ENCODE peak calls at places on chromosomes 6 and 20, in seven cellular contexts. E is fibroblast of mammary gland, D is fibroblast of the aortic adventitia, T is OCI-LY7, N is H9, U is pancreas, Y is heart right ventricle. F is an unnamed sample.

GRCh38 chr6:5671604-5672559 is 334.8 kb downstream of the NRN1 start:
- DNase-seq in E (peak), D (no peak), T (peak), N (no peak), U (no peak), Y (no peak), F (no peak)

GRCh38 chr6:155498370-155498769 is 42.7 kb upstream of the NOX3 start:
- DNase-seq in E (peak), D (peak), T (peak), N (no peak), U (no peak), Y (no peak), F (no peak)

GRCh38 chr6:788058-788457 is 95.1 kb upstream of the EXOC2 start:
- DNase-seq in E (no peak), D (no peak), T (no peak), N (no peak), U (no peak), Y (no peak), F (no peak)

GRCh38 chr6:18362058-18362561 is 25.0 kb upstream of the RNF144B start:
- DNase-seq in E (peak), D (peak), T (peak), N (no peak), U (no peak), Y (no peak), F (no peak)

GRCh38 chr20:57329608-57330221 is at the start of gene SPO11:
- DNase-seq in E (no peak), D (no peak), T (peak), N (peak), U (no peak), Y (no peak), F (no peak)

GRCh38 chr6:87483929-87484328 is 11.2 kb downstream of the SLC35A1 start:
- DNase-seq in E (peak), D (no peak), T (peak), N (peak), U (no peak), Y (no peak), F (no peak)

GRCh38 chr20:7113577-7114466 is 346.3 kb downstream of the BMP2 start:
- DNase-seq in E (peak), D (peak), T (peak), N (peak), U (no peak), Y (peak), F (peak)

GRCh38 chr6:49423817-49424216 is 39.2 kb downstream of the MMUT start:
- DNase-seq in E (peak), D (peak), T (no peak), N (no peak), U (no peak), Y (no peak), F (no peak)

GRCh38 chr6:88586371-88587157 is 376.9 kb downstream of the RNGTT start:
- DNase-seq in E (peak), D (peak), T (no peak), N (no peak), U (no peak), Y (no peak), F (no peak)

GRCh38 chr6:3748208-3748701 is 3.3 kb downstream of the PXDC1 start:
- DNase-seq in E (peak), D (peak), T (peak), N (peak), U (peak), Y (peak), F (peak)

GRCh38 chr20:34627458-34627857 is 49.4 kb downstream of the PIGU start:
- DNase-seq in E (no peak), D (no peak), T (no peak), N (no peak), U (no peak), Y (no peak), F (no peak)

GRCh38 chr6:29552512-29553051 is 7.0 kb downstream of the UBD start:
- DNase-seq in E (peak), D (peak), T (peak), N (no peak), U (no peak), Y (peak), F (peak)

GRCh38 chr20:2259731-2260130 is 36.1 kb upstream of the TGM3 start:
- DNase-seq in E (no peak), D (no peak), T (no peak), N (no peak), U (no peak), Y (no peak), F (no peak)

GRCh38 chr20:12130781-12131180 is 213.1 kb downstream of the BTBD3 start:
- DNase-seq in E (no peak), D (peak), T (no peak), N (no peak), U (no peak), Y (no peak), F (no peak)

GRCh38 chr6:42402184-42402583 is 49.5 kb downstream of the TRERF1 start:
- DNase-seq in E (peak), D (peak), T (no peak), N (no peak), U (no peak), Y (no peak), F (no peak)

GRCh38 chr6:136682292-136682691 is 110.0 kb downstream of the MAP3K5 start:
- DNase-seq in E (no peak), D (no peak), T (no peak), N (no peak), U (no peak), Y (no peak), F (no peak)

GRCh38 chr6:41428402-41428994 is 93.1 kb downstream of the NCR2 start:
- DNase-seq in E (no peak), D (no peak), T (no peak), N (no peak), U (no peak), Y (peak), F (no peak)

GRCh38 chr20:52105045-52105572 is 86.5 kb downstream of the ZFP64 start:
- DNase-seq in E (peak), D (peak), T (no peak), N (peak), U (no peak), Y (no peak), F (peak)

GRCh38 chr6:156013155-156013554 is 557.5 kb upstream of the NOX3 start:
- DNase-seq in E (no peak), D (no peak), T (no peak), N (no peak), U (no peak), Y (no peak), F (peak)

GRCh38 chr20:35279040-35279439 is 1.1 kb upstream of the MMP24OS start:
- DNase-seq in E (no peak), D (no peak), T (no peak), N (no peak), U (no peak), Y (no peak), F (peak)

GRCh38 chr6:149935668-149936067 is 6.1 kb upstream of the ULBP2 start:
- DNase-seq in E (no peak), D (no peak), T (no peak), N (no peak), U (no peak), Y (no peak), F (no peak)

GRCh38 chr6:137989696-137990095 is 117.5 kb downstream of the PERP start:
- DNase-seq in E (no peak), D (peak), T (no peak), N (no peak), U (no peak), Y (no peak), F (no peak)

GRCh38 chr6:121651420-121651819 is 216.0 kb downstream of the GJA1 start:
- DNase-seq in E (peak), D (no peak), T (no peak), N (no peak), U (no peak), Y (peak), F (no peak)

GRCh38 chr6:41040911-41041536 is 1.2 kb upstream of the TSPO2 start:
- DNase-seq in E (no peak), D (no peak), T (no peak), N (no peak), U (no peak), Y (no peak), F (no peak)

GRCh38 chr20:358891-359555 is 12.1 kb downstream of the NRSN2 start:
- DNase-seq in E (no peak), D (peak), T (no peak), N (no peak), U (no peak), Y (no peak), F (peak)

GRCh38 chr20:51469578-51470520 is 72.7 kb downstream of the NFATC2 start:
- DNase-seq in E (no peak), D (no peak), T (peak), N (no peak), U (no peak), Y (no peak), F (peak)

GRCh38 chr6:73739097-73739496 is 43.1 kb downstream of the CD109 start:
- DNase-seq in E (peak), D (peak), T (peak), N (no peak), U (no peak), Y (no peak), F (no peak)

GRCh38 chr20:19757973-19758887 is at the start of gene RIN2:
- DNase-seq in E (peak), D (peak), T (no peak), N (peak), U (peak), Y (peak), F (peak)

GRCh38 chr6:42224222-42225042 is 6.8 kb upstream of the MRPS10 start:
- DNase-seq in E (peak), D (peak), T (no peak), N (no peak), U (no peak), Y (no peak), F (no peak)

GRCh38 chr20:43938932-43939761 is 24.5 kb downstream of the TOX2 start:
- DNase-seq in E (peak), D (peak), T (no peak), N (no peak), U (no peak), Y (peak), F (peak)

GRCh38 chr20:41992481-41992880 is 374.3 kb upstream of the CHD6 start:
- DNase-seq in E (no peak), D (no peak), T (no peak), N (no peak), U (no peak), Y (no peak), F (no peak)

GRCh38 chr6:156685823-156686428 is 91.3 kb upstream of the ARID1B start:
- DNase-seq in E (no peak), D (no peak), T (peak), N (no peak), U (no peak), Y (no peak), F (no peak)

GRCh38 chr6:26301638-26302037 is 63.4 kb upstream of the BTN3A2 start:
- DNase-seq in E (no peak), D (no peak), T (no peak), N (no peak), U (no peak), Y (no peak), F (no peak)

GRCh38 chr6:63883597-63883996 is 248.0 kb downstream of the PHF3 start:
- DNase-seq in E (no peak), D (no peak), T (no peak), N (no peak), U (no peak), Y (no peak), F (no peak)

GRCh38 chr20:58555078-58555765 is 40.0 kb upstream of the APCDD1L start:
- DNase-seq in E (peak), D (peak), T (no peak), N (peak), U (no peak), Y (no peak), F (no peak)

GRCh38 chr6:130382872-130383490 is 17.2 kb downstream of the TMEM200A start:
- DNase-seq in E (no peak), D (no peak), T (no peak), N (no peak), U (no peak), Y (no peak), F (no peak)

GRCh38 chr6:119347466-119348307 is 1.9 kb downstream of the MAN1A1 start:
- DNase-seq in E (peak), D (peak), T (peak), N (no peak), U (peak), Y (peak), F (peak)

GRCh38 chr6:12150812-12151432 is 138.8 kb downstream of the HIVEP1 start:
- DNase-seq in E (no peak), D (no peak), T (peak), N (peak), U (no peak), Y (no peak), F (peak)

GRCh38 chr6:104284872-104285271 is 574.8 kb downstream of the HACE1 start:
- DNase-seq in E (no peak), D (no peak), T (no peak), N (no peak), U (no peak), Y (no peak), F (no peak)

GRCh38 chr6:104286641-104287040 is 573.1 kb downstream of the HACE1 start:
- DNase-seq in E (no peak), D (no peak), T (no peak), N (no peak), U (no peak), Y (no peak), F (no peak)

GRCh38 chr6:104281370-104281769 is 578.3 kb downstream of the HACE1 start:
- DNase-seq in E (no peak), D (no peak), T (peak), N (peak), U (no peak), Y (no peak), F (no peak)
- TF ChIP-seq CTCF in E (no peak), D (no peak), T (peak), N (peak), U (no peak), Y (no peak), F (no peak)

DNA sequence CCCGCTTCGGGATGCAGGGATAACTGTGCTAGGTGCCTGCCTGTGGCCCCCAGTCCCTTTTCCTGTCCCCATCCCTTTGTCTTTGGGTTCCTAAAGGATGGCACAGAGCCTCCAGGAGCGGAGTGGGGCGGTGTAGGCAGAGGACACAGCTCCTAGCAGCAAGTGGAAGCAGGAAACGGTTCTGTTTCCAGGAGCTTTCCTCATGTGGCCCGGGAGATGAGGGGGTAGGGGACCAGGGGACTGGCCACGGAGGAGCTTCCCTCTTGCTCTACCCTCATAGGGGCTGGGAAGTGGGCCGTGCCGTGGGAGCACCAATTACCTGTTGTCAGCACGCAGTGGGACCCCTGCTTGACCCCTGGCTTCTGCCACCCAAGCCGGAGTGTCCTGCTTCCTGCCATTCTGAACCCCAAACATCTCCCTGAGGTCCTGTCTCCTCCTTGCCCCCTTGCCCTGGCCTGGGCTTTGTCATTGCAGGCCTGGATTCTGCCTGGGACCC is 76.9 kb downstream of the SRC start:
- DNase-seq in E (no peak), D (no peak), T (no peak), N (no peak), U (no peak), Y (no peak), F (no peak)
- TF ChIP-seq CTCF in E (no peak), D (no peak), T (no peak), N (no peak), U (no peak), Y (no peak), F (no peak)

GRCh38 chr20:13301596-13301995 is 80.5 kb downstream of the ISM1 start:
- DNase-seq in E (no peak), D (no peak), T (no peak), N (no peak), U (no peak), Y (no peak), F (no peak)

GRCh38 chr20:13299401-13299800 is 78.3 kb downstream of the ISM1 start:
- DNase-seq in E (no peak), D (no peak), T (no peak), N (no peak), U (no peak), Y (no peak), F (no peak)

GRCh38 chr20:13298692-13299373 is 77.8 kb downstream of the ISM1 start:
- DNase-seq in E (no peak), D (no peak), T (no peak), N (no peak), U (no peak), Y (no peak), F (no peak)

GRCh38 chr20:13307562-13308163 is 86.6 kb downstream of the ISM1 start:
- DNase-seq in E (no peak), D (no peak), T (no peak), N (no peak), U (no peak), Y (no peak), F (no peak)

GRCh38 chr20:13302647-13303425 is 81.8 kb downstream of the ISM1 start:
- DNase-seq in E (peak), D (peak), T (peak), N (peak), U (no peak), Y (no peak), F (peak)
- TF ChIP-seq CTCF in E (peak), D (peak), T (peak), N (peak), U (peak), Y (peak), F (no peak)

DNA sequence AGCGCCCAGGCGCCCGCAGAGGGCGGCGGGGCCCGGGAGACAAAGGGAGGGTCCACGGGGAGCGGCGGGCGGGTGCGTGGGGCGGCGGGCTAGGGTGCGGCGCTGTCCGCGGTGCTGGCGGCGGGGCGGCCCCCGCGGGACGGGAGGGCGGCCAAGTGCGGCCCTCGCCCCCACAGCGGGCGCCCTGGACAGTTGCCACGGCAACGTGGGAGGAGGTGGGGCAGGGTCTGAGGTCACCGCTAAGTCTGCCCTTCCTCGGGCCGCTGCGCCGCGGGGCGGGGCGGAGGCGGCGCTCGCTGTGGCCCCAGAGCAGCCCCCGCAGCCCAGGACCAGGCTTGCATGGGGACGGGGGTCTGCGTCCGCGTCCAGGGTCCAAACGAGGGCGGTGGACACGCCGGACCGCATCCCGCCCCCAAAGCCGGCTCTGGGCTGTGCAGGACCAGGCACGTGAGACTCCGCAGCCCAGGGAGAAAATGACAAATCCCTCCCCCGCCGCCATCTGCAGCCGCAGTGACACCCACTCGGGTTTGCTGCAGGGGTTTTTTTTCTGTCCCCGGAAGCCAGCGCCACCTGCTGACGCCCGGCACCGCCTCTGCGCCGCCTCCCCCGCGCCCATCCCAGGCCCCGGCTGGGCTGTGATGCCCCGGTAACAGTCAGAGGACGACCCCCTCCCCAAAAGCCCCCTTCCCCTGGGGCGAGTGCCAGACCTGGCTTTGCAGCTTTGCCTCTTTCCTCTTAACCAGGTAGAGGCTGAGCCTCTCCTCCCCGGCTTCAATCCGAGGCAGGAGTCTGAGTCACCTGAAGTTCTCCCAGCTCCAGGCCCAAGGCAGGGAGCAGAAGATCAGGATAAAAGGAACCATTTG is 36.8 kb downstream of the YTHDF1 start:
- DNase-seq in E (no peak), D (no peak), T (peak), N (peak), U (peak), Y (peak), F (no peak)
- TF ChIP-seq CTCF in E (no peak), D (peak), T (peak), N (peak), U (no peak), Y (peak), F (peak)